ENCODE peak calls at places on chromosomes 11 and 22, in four cellular contexts. W, L, O and U are unnamed samples.

GRCh38 chr11:30585892-30586250 is 282 bp downstream of the MPPED2 start:
- DNase-seq in L (no peak), O (no peak), W (no peak), U (no peak)

GRCh38 chr11:30488304-30488998 is 97.7 kb downstream of the MPPED2 start:
- DNase-seq in W (peak; percentile 95), O (peak; percentile 11), L (no peak), U (peak; percentile 79)

GRCh38 chr22:48905206-48905975 is 922.3 kb downstream of the BRD1 start:
- DNase-seq in O (no peak), W (no peak), L (no peak), U (no peak)

GRCh38 chr11:74325649-74326645 is 14.5 kb upstream of the P4HA3 start:
- DNase-seq in L (no peak), W (peak; percentile 98), O (peak; percentile 94), U (no peak)

GRCh38 chr11:10495464-10495786 is 40.4 kb downstream of the AMPD3 start:
- DNase-seq in W (no peak), O (no peak), L (no peak), U (no peak)

GRCh38 chr22:45131749-45132148 is 32.0 kb upstream of the NUP50 start:
- DNase-seq in W (peak; percentile 15), O (no peak), L (no peak), U (no peak)

GRCh38 chr22:30887418-30887817 is 81.2 kb downstream of the MORC2 start:
- DNase-seq in O (no peak), L (no peak), W (no peak), U (no peak)

GRCh38 chr11:111912535-111912934 is at the start of gene HSPB2:
- DNase-seq in O (peak; percentile 20), W (no peak), L (no peak), U (no peak)

GRCh38 chr22:23211622-23212021 is 31.3 kb downstream of the BCR start:
- DNase-seq in L (no peak), W (no peak), O (no peak), U (no peak)

GRCh38 chr11:32899423-32899822 is 6.8 kb downstream of the QSER1 start:
- DNase-seq in O (no peak), L (no peak), W (no peak), U (no peak)